ENCODE peak calls at places on chromosomes 4 and X, in seven cellular contexts. C is tibial artery, V is H9, Q is Panc1, W is endothelial cell, X is WTC11, D is left lung. K is an unnamed sample.

GRCh38 chr4:43763029-43763610 is 685.5 kb downstream of the KCTD8 start:
- DNase-seq in C (no peak), V (no peak), Q (no peak), W (no peak), X (no peak), D (no peak), K (no peak)

GRCh38 chrX:981791-982626 is 230.4 kb downstream of the CRLF2 start:
- DNase-seq in C (no peak), V (peak; percentile 83), Q (no peak), W (no peak), X (peak; percentile 44), D (no peak), K (no peak)

GRCh38 chr4:32396504-32396903 is 1676.3 kb downstream of the PCDH7 start:
- DNase-seq in C (no peak), V (peak; percentile 28), Q (no peak), W (no peak), X (peak; percentile 12), D (no peak), K (no peak)

GRCh38 chrX:426881-427280 is 40.2 kb upstream of the PPP2R3B start:
- DNase-seq in C (no peak), V (no peak), Q (no peak), W (no peak), X (no peak), D (no peak), K (no peak)

GRCh38 chr4:75289843-75290616 is 224.2 kb downstream of the RCHY1 start:
- DNase-seq in C (no peak), V (peak; percentile 80), Q (no peak), W (peak; percentile 22), X (peak; percentile 53), D (no peak), K (peak; percentile 17)

GRCh38 chr4:138576684-138577083 is 334.5 kb upstream of the SLC7A11 start:
- DNase-seq in C (no peak), V (no peak), Q (no peak), W (peak; percentile 10), X (no peak), D (no peak), K (no peak)

GRCh38 chr4:40688446-40689095 is 58.9 kb upstream of the RBM47 start:
- DNase-seq in C (no peak), V (no peak), Q (no peak), W (no peak), X (no peak), D (no peak), K (no peak)

GRCh38 chr4:8754634-8755589 is 116.7 kb downstream of the HMX1 start:
- DNase-seq in C (no peak), V (no peak), Q (no peak), W (no peak), X (no peak), D (peak; percentile 15), K (no peak)

GRCh38 chrX:111095974-111096870 is at the start of gene PAK3:
- DNase-seq in C (peak; percentile 66), V (peak; percentile 89), Q (no peak), W (peak; percentile 28), X (peak; percentile 41), D (peak; percentile 40), K (peak; percentile 61)

GRCh38 chrX:107448625-107449468 is 605 bp upstream of the FRMPD3 start:
- DNase-seq in C (no peak), V (peak; percentile 81), Q (no peak), W (peak; percentile 11), X (peak; percentile 53), D (no peak), K (peak; percentile 51)

GRCh38 chr4:100042711-100043110 is 92.6 kb upstream of the H2AZ1 start:
- DNase-seq in C (no peak), V (no peak), Q (no peak), W (no peak), X (no peak), D (no peak), K (no peak)

GRCh38 chr4:98939892-98940298 is 11.0 kb upstream of the EIF4E start:
- DNase-seq in C (no peak), V (peak; percentile 32), Q (no peak), W (peak; percentile 31), X (no peak), D (no peak), K (no peak)

GRCh38 chrX:19949340-19949739 is 41.5 kb downstream of the BCLAF3 start:
- DNase-seq in C (no peak), V (no peak), Q (no peak), W (no peak), X (no peak), D (no peak), K (no peak)

GRCh38 chr4:12861422-12861821 is 622.7 kb downstream of the RAB28 start:
- DNase-seq in C (no peak), V (no peak), Q (no peak), W (no peak), X (no peak), D (no peak), K (no peak)

GRCh38 chrX:39398215-39398972 is 597.1 kb downstream of the MID1IP1 start:
- DNase-seq in C (peak; percentile 20), V (no peak), Q (no peak), W (no peak), X (no peak), D (no peak), K (no peak)

GRCh38 chrX:39399387-39399786 is 598.1 kb downstream of the MID1IP1 start:
- DNase-seq in C (no peak), V (no peak), Q (no peak), W (no peak), X (no peak), D (no peak), K (no peak)

GRCh38 chrX:39398973-39399268 is 597.7 kb downstream of the MID1IP1 start:
- DNase-seq in C (no peak), V (no peak), Q (no peak), W (no peak), X (no peak), D (no peak), K (no peak)

GRCh38 chrX:39401483-39402110 is 600.3 kb downstream of the MID1IP1 start:
- DNase-seq in C (no peak), V (no peak), Q (no peak), W (no peak), X (no peak), D (no peak), K (no peak)

GRCh38 chrX:39402158-39402557 is 600.9 kb downstream of the MID1IP1 start:
- DNase-seq in C (no peak), V (no peak), Q (no peak), W (no peak), X (no peak), D (no peak), K (no peak)
- TF ChIP-seq CTCF in C (no peak), V (no peak), Q (no peak), W (no peak), X (no peak), D (no peak), K (no peak)

DNA sequence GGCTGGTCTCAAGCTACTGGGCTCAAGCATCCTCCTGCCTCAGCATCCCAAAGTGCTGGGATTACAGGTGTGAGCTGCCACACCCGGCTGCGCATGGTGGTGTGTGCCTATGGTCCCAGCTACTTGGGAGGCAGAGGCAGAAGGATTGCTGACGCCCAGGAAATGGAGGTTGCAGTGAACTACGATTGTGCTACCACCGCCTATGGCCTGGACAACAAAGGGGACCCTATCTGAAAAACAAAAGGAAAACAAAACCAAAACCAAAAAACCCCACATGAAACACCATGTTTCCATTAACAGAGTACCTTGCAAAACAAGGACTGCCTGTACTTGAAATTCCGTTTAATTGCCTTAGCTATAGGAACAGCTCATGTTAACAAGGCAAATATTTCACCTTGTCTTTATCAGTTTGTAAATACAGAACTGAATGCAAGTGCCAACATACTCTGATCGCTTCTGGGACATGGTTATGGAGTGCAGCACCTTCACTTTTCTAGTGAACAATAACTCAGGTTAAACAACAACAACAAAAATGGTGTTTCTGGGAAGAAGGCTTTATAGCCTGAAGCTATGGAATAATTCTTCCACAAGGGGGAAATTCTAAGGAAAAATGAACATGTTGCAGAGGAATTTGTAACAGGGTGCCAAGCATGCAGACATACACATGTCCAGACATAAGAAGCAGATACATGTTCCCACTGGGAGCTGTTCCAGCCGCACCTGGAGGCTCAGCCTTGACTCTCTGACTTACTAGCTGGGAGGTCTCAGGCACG is 73.2 kb upstream of the STS start:
- DNase-seq in C (no peak), V (no peak), Q (no peak), W (no peak), X (no peak), D (no peak), K (no peak)
- TF ChIP-seq CTCF in C (no peak), V (peak; percentile 44), Q (no peak), W (no peak), X (no peak), D (no peak), K (no peak)

DNA sequence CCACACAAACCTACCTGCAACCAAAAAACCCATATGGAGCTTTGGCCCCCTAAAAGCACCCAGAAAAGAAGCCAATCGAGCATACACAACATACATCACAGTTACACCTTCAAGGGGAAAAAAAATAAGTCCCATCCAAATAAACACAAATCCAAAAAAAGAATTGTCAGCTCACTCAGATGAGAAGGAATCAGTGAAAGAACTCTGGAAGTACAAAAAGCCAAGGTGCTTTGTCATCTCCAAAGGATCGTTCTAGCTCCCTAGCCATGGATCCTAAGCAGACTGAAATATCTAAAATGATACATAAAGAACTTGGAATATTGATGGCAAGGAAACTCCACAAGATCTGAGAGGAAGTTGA is 119.2 kb downstream of the NEK1 start:
- DNase-seq in C (no peak), V (no peak), Q (no peak), W (no peak), X (no peak), D (no peak), K (no peak)
- TF ChIP-seq CTCF in C (no peak), V (no peak), Q (peak; percentile 49), W (peak; percentile 28), X (peak; percentile 1), D (no peak), K (peak; percentile 34)

DNA sequence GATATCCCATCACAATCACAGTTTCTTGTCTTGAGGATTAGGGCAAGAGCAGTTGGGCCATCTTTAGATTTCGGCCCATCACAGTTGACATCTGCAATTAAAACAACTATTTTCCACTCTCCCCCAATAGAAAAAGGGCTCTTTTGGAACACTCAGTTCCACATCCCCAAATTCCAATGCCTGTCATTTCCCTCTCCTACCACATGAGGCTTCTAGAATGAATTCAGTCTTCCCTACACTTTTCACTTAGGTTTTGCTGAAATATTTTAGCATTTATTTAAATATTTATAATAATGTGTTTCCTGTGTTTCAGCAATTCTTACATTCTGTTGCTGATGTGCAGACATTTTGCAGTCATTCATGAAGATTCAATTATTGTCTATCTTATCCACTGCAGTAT is 118.4 kb downstream of the COX18 start:
- DNase-seq in C (no peak), V (no peak), Q (no peak), W (no peak), X (no peak), D (no peak), K (no peak)
- TF ChIP-seq CTCF in C (no peak), V (peak; percentile 56), Q (peak; percentile 4), W (peak; percentile 36), X (peak; percentile 7), D (no peak), K (peak; percentile 32)

K was measured in glutamatergic neuron.